ENCODE peak calls at places on chromosomes 1 and 21, in five cellular contexts. O is psoas muscle, V is breast epithelium, K is pancreas, M is PC-3. R is an unnamed sample.

GRCh38 chr21:41501919-41502318 is 6.0 kb downstream of the TMPRSS2 start:
- DNase-seq in O (no peak), V (peak; percentile 28), K (no peak), M (peak; percentile 80), R (no peak)

GRCh38 chr1:19424651-19425570 is 60.4 kb downstream of the CAPZB start:
- DNase-seq in O (no peak), V (no peak), K (no peak), M (no peak), R (no peak)

GRCh38 chr1:200530551-200531261 is 89.8 kb downstream of the KIF14 start:
- DNase-seq in O (no peak), V (no peak), K (no peak), M (no peak), R (peak; percentile 12)

GRCh38 chr1:231093158-231093922 is 53.3 kb upstream of the FAM89A start:
- DNase-seq in O (no peak), V (no peak), K (no peak), M (no peak), R (no peak)

GRCh38 chr1:80392529-80392928 is 1386.0 kb upstream of the ADGRL4 start:
- DNase-seq in O (no peak), V (no peak), K (no peak), M (peak; percentile 81), R (no peak)

GRCh38 chr1:183022202-183023145 is 746 bp upstream of the LAMC1 start:
- DNase-seq in O (peak; percentile 93), V (peak; percentile 89), K (peak; percentile 83), M (peak; percentile 93), R (no peak)

GRCh38 chr1:119885903-119886783 is 10.2 kb downstream of the ADAM30 start:
- DNase-seq in O (no peak), V (no peak), K (peak; percentile 74), M (peak; percentile 80), R (peak; percentile 46)

GRCh38 chr1:241270016-241270415 is 87.0 kb downstream of the RGS7 start:
- DNase-seq in O (no peak), V (no peak), K (no peak), M (no peak), R (no peak)

GRCh38 chr1:234613992-234614584 is 4.1 kb upstream of the IRF2BP2 start:
- DNase-seq in O (no peak), V (no peak), K (no peak), M (no peak), R (no peak)

GRCh38 chr1:203306089-203306969 is 1.0 kb downstream of the BTG2 start:
- DNase-seq in O (peak; percentile 94), V (peak; percentile 93), K (peak; percentile 87), M (peak; percentile 65), R (no peak)

GRCh38 chr1:32997381-32997891 is 32.8 kb upstream of the RNF19B start:
- DNase-seq in O (no peak), V (no peak), K (no peak), M (no peak), R (no peak)

GRCh38 chr1:175373786-175374623 is 181.4 kb upstream of the KIAA0040 start:
- DNase-seq in O (no peak), V (no peak), K (peak; percentile 59), M (peak; percentile 40), R (no peak)

GRCh38 chr1:99407018-99407417 is 142.7 kb downstream of the PLPPR4 start:
- DNase-seq in O (no peak), V (no peak), K (no peak), M (peak; percentile 24), R (no peak)

GRCh38 chr1:236103059-236103458 is 38.2 kb upstream of the NID1 start:
- DNase-seq in O (no peak), V (no peak), K (no peak), M (no peak), R (no peak)

GRCh38 chr1:155678027-155678426 is 10.5 kb downstream of the YY1AP1 start:
- DNase-seq in O (no peak), V (no peak), K (no peak), M (peak; percentile 93), R (no peak)

GRCh38 chr1:175702079-175702795 is 41.2 kb downstream of the TNR start:
- DNase-seq in O (no peak), V (no peak), K (no peak), M (no peak), R (no peak)

GRCh38 chr1:20386682-20387081 is 96.0 kb downstream of the VWA5B1 start:
- DNase-seq in O (no peak), V (no peak), K (no peak), M (no peak), R (no peak)

GRCh38 chr1:212760126-212760823 is 31.3 kb downstream of the NSL1 start:
- DNase-seq in O (no peak), V (no peak), K (no peak), M (peak; percentile 42), R (no peak)

GRCh38 chr1:245180496-245180895 is 25.7 kb downstream of the KIF26B start:
- DNase-seq in O (no peak), V (no peak), K (no peak), M (no peak), R (no peak)

GRCh38 chr21:34734696-34735095 is 65.9 kb downstream of the CLIC6 start:
- DNase-seq in O (peak; percentile 74), V (peak; percentile 78), K (no peak), M (peak; percentile 80), R (no peak)

GRCh38 chr1:173768206-173768605 is 53.4 kb downstream of the KLHL20 start:
- DNase-seq in O (no peak), V (no peak), K (no peak), M (peak; percentile 61), R (no peak)

GRCh38 chr1:111221633-111222286 is 5.8 kb upstream of the CHI3L2 start:
- DNase-seq in O (no peak), V (no peak), K (no peak), M (no peak), R (no peak)

GRCh38 chr1:203751051-203751450 is 13.9 kb upstream of the LAX1 start:
- DNase-seq in O (no peak), V (peak; percentile 64), K (no peak), M (no peak), R (no peak)

GRCh38 chr1:235315735-235316134 is 12.2 kb downstream of the ARID4B start:
- DNase-seq in O (no peak), V (no peak), K (no peak), M (no peak), R (no peak)

DNA sequence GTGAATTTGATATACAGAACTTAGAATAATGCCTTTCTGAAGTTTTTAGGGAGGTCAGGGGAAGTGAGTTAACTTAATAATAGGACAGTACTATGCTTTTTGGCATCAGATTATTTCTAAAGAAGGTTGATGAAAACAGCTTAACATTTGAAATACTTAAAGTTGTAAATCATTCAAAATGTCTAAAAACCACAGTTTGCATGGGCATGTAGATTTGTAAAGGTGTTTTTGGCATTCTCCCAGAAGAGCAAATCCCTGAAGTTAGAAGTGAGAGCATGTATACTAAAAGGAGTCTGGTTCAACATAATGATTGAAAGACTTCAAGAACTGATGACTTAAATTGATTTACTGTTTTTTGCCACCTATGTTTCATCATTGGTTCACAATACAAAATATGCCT is 6.7 kb downstream of the DR1 start:
- DNase-seq in O (no peak), V (no peak), K (no peak), M (no peak), R (no peak)
- H3K36me3 ChIP-seq in O (peaks cover 38% of the 10 kb centered on the region), V (no peaks in the 10 kb centered on the region), K (no peaks in the 10 kb centered on the region), M (peaks cover 30% of the 10 kb centered on the region), R (peaks cover 31% of the 10 kb centered on the region)

DNA sequence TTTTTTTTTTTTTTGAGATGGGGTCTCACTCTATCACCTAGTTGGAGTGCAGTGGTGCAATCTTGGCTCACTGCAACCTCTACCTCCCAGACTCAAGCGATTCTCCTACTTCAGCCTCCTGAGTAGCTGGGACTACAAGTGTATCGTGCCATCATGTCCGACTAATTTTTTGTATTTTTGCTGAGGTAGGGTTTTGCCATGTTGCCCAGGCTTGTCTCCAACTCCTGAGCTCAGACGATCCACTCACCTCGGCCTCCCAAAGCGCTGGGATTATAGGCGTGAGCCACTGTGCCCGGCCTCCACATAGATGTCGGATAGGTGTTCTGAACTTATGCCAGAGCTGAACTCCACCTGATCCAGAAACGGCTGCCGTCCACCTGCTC is 21.1 kb downstream of the PLEKHM2 start:
- DNase-seq in O (no peak), V (no peak), K (no peak), M (no peak), R (no peak)
- H3K4me1 ChIP-seq in O (peaks cover 81% of the 10 kb centered on the region), V (peaks cover 5% of the 10 kb centered on the region), K (peaks cover 14% of the 10 kb centered on the region), M (no peaks in the 10 kb centered on the region), R (no peaks in the 10 kb centered on the region)

GRCh38 chr1:247316590-247317197 is 15.0 kb downstream of the ZNF496 start:
- DNase-seq in O (no peak), V (no peak), K (no peak), M (no peak), R (no peak)
- H3K36me3 ChIP-seq in O (peaks cover 59% of the 10 kb centered on the region), V (peaks cover 5% of the 10 kb centered on the region), K (no peaks in the 10 kb centered on the region), M (peaks cover 69% of the 10 kb centered on the region), R (no peaks in the 10 kb centered on the region)

GRCh38 chr21:15425049-15425448 is 304.7 kb upstream of the USP25 start:
- DNase-seq in O (no peak), V (no peak), K (no peak), M (no peak), R (no peak)
- H3K4me1 ChIP-seq in O (no peaks in the 10 kb centered on the region), V (peaks cover 6% of the 10 kb centered on the region), K (no peaks in the 10 kb centered on the region), M (peaks cover 19% of the 10 kb centered on the region), R (no peaks in the 10 kb centered on the region)

GRCh38 chr1:26701266-26701994 is 5.6 kb downstream of the ARID1A start:
- DNase-seq in O (no peak), V (no peak), K (no peak), M (peak; percentile 60), R (no peak)
- H3K36me3 ChIP-seq in O (no peaks in the 10 kb centered on the region), V (no peaks in the 10 kb centered on the region), K (no peaks in the 10 kb centered on the region), M (no peaks in the 10 kb centered on the region), R (peaks cover 2% of the 10 kb centered on the region)

DNA sequence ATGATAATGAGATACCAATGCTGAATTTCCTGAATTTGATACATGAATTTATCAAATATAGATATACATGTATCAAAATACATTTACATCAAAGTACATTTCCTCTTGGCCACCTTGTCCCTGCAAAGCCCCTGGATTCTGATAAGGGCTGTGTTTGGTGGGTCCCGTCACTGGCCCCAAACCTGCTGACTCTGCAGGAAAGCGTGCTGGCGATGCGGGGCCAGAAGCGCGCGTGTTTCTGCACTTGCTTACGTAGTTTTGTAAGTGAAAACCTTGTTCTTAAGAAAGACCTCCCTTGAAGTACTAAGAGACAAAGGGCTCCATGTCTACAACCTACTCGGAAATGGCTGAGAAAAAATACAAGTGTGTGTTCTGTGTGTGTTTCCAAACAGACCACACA is 11.0 kb downstream of the ITGB2 start:
- DNase-seq in O (no peak), V (no peak), K (no peak), M (no peak), R (no peak)
- H3K4me1 ChIP-seq in O (peaks cover 9% of the 10 kb centered on the region), V (peaks cover 8% of the 10 kb centered on the region), K (peaks cover 6% of the 10 kb centered on the region), M (peaks cover 46% of the 10 kb centered on the region), R (peaks cover 47% of the 10 kb centered on the region)

DNA sequence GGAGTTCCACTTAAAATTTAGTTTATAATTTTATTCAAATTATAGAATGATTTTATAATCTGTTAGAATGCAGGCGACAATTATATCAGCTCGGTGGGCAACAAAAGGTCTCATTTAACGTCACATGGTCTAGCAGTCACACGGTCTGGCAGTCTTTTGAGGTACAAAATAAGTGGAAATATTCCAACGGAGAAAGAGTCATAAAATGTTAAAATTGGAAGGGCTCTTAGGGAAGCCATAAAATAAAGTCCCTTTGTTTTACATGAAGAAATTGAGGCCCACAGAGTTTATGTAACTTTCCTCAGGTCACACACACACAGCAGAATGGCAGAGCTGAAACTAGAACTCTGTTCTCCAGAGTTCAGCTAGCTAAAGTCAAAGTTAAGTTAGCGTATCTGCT is 84.4 kb upstream of the QSOX1 start:
- DNase-seq in O (no peak), V (no peak), K (no peak), M (no peak), R (no peak)
- H3K36me3 ChIP-seq in O (peaks cover 89% of the 10 kb centered on the region), V (peaks cover 5% of the 10 kb centered on the region), K (peaks cover 5% of the 10 kb centered on the region), M (peaks cover 11% of the 10 kb centered on the region), R (peaks cover 58% of the 10 kb centered on the region)